ENCODE peak calls at places on chromosomes 11 and 22, in five cellular contexts. G is HCT116, V is mammary epithelial cell, E is HFF-Myc, Z is colonic mucosa. C is an unnamed sample.

GRCh38 chr11:23010790-23011340 is 150.6 kb upstream of the CCDC179 start:
- DNase-seq in G (no peak), Z (no peak), V (no peak), E (no peak), C (no peak)

GRCh38 chr22:27327981-27328721 is 473.4 kb downstream of the MN1 start:
- DNase-seq in G (no peak), Z (no peak), V (no peak), E (no peak), C (no peak)

GRCh38 chr11:117182551-117182935 is 4.0 kb downstream of the SIDT2 start:
- DNase-seq in G (no peak), E (no peak), V (no peak), Z (no peak), C (no peak)

GRCh38 chr22:48708558-48709245 is 1119.0 kb downstream of the BRD1 start:
- DNase-seq in E (no peak), V (no peak), Z (no peak), G (no peak), C (no peak)

GRCh38 chr11:108501396-108501795 is 3.2 kb upstream of the POGLUT3 start:
- DNase-seq in G (no peak), E (no peak), Z (no peak), V (no peak), C (no peak)

GRCh38 chr11:117144477-117145392 is 648 bp downstream of the PAFAH1B2 start:
- DNase-seq in G (no peak), E (peak), V (peak), Z (peak), C (peak)

GRCh38 chr11:20000393-20001134 is 159.7 kb downstream of the DBX1 start:
- DNase-seq in G (no peak), E (no peak), V (no peak), Z (no peak), C (no peak)

GRCh38 chr22:22691716-22692701 is 47.6 kb downstream of the GGTLC2 start:
- DNase-seq in Z (no peak), E (no peak), G (no peak), V (no peak), C (no peak)

GRCh38 chr11:109994896-109995295 is 98.3 kb upstream of the ZC3H12C start:
- DNase-seq in E (no peak), G (no peak), Z (no peak), V (no peak), C (no peak)

GRCh38 chr11:45922425-45923082 is at the start of gene LARGE2:
- DNase-seq in G (no peak), Z (peak), E (no peak), V (no peak), C (no peak)

GRCh38 chr11:30245621-30246020 is 14.8 kb downstream of the FSHB start:
- DNase-seq in Z (no peak), G (no peak), V (no peak), E (no peak), C (no peak)

GRCh38 chr11:34224434-34224966 is 119.1 kb downstream of the NAT10 start:
- DNase-seq in V (no peak), E (no peak), G (no peak), Z (no peak), C (no peak)

GRCh38 chr22:19103881-19104821 is 18.1 kb downstream of the DGCR2 start:
- DNase-seq in Z (no peak), V (no peak), G (no peak), E (no peak), C (no peak)

GRCh38 chr11:72736452-72737069 is 15.6 kb downstream of the ARAP1 start:
- DNase-seq in E (no peak), G (peak), Z (no peak), V (peak), C (no peak)

GRCh38 chr11:1202154-1202775 is 20.6 kb upstream of the MUC5B start:
- DNase-seq in Z (no peak), E (no peak), G (no peak), V (no peak), C (no peak)

GRCh38 chr22:27987557-27987956 is 68.5 kb upstream of the PITPNB start:
- DNase-seq in E (peak), G (no peak), V (no peak), Z (no peak), C (peak)

GRCh38 chr22:37018815-37019308 is 385 bp downstream of the TST start:
- DNase-seq in V (peak), G (no peak), Z (peak), E (no peak), C (no peak)

GRCh38 chr11:13667245-13667644 is 1.2 kb upstream of the FAR1 start:
- DNase-seq in V (peak), Z (no peak), E (no peak), G (no peak), C (peak)

GRCh38 chr11:14073821-14074529 is 111.5 kb downstream of the SPON1 start:
- DNase-seq in V (peak), Z (no peak), E (no peak), G (no peak), C (no peak)

GRCh38 chr22:29972121-29972520 is 89.1 kb downstream of the MTMR3 start:
- DNase-seq in Z (no peak), E (no peak), G (no peak), V (no peak), C (no peak)

GRCh38 chr11:63262562-63262961 is 19.2 kb upstream of the SLC22A25 start:
- DNase-seq in E (no peak), Z (no peak), V (no peak), G (no peak), C (no peak)

GRCh38 chr11:15194671-15195415 is 80.1 kb downstream of the INSC start:
- DNase-seq in E (no peak), G (no peak), Z (no peak), V (no peak), C (no peak)

GRCh38 chr11:71934213-71934612 is 5.4 kb downstream of the RNF121 start:
- DNase-seq in V (no peak), Z (no peak), G (no peak), E (no peak), C (no peak)

GRCh38 chr11:80592546-80592945 is 1151.7 kb upstream of the TENM4 start:
- DNase-seq in Z (no peak), G (no peak), E (no peak), V (no peak), C (no peak)

GRCh38 chr11:19524171-19524671 is 188.4 kb upstream of the NAV2 start:
- DNase-seq in Z (no peak), E (no peak), G (no peak), V (no peak), C (no peak)

GRCh38 chr22:38873469-38874411 is 1.7 kb upstream of the CBX6 start:
- DNase-seq in E (no peak), G (no peak), Z (no peak), V (peak), C (no peak)

GRCh38 chr22:24380220-24381218 is 46.9 kb upstream of the ADORA2A start:
- DNase-seq in E (no peak), V (no peak), G (no peak), Z (no peak), C (no peak)

GRCh38 chr22:36197601-36198146 is 3.9 kb downstream of the APOL4 start:
- DNase-seq in E (no peak), V (no peak), G (no peak), Z (no peak), C (no peak)

GRCh38 chr11:86251285-86251830 is 6.8 kb downstream of the EED start:
- DNase-seq in E (no peak), V (no peak), G (no peak), Z (no peak), C (no peak)

GRCh38 chr11:72625746-72626636 is 48.2 kb downstream of the PDE2A start:
- DNase-seq in E (no peak), Z (peak), G (no peak), V (no peak), C (no peak)

GRCh38 chr22:33883961-33884808 is 36.1 kb downstream of the LARGE1 start:
- DNase-seq in Z (no peak), E (no peak), V (no peak), G (no peak), C (no peak)

GRCh38 chr11:44860967-44861828 is 89.5 kb downstream of the TP53I11 start:
- DNase-seq in V (no peak), G (no peak), Z (no peak), E (no peak), C (no peak)

GRCh38 chr22:26883393-26883792 is 226.0 kb downstream of the MIAT start:
- DNase-seq in G (no peak), V (no peak), E (no peak), Z (no peak), C (no peak)

GRCh38 chr11:73140213-73141030 is 1.7 kb downstream of the FCHSD2 start:
- DNase-seq in G (no peak), E (no peak), V (peak), Z (peak), C (no peak)

DNA sequence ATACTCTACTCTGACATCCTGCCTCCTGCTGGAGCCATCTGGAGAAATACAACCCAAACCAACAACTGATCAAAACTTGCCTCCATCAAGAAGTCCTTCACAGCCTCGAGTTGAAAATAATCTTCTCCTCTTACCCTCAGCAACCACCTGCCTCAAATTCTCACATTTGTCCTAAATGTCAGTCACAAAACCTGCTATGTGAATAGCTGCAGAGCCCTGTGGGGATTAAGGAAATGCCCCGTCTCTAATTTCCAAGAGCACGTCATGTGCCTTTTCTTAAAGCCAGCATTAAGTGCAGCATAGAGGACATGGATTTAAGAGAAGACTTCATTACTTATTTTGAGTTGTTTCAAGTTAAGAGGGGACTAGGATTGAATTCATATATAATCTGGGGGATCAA is 105.9 kb downstream of the TRPC6 start:
- DNase-seq in V (no peak), E (no peak), G (no peak), Z (no peak), C (no peak)
- TF ChIP-seq CTCF in V (no peak), E (no peak), G (no peak), Z (no peak), C (no peak)

DNA sequence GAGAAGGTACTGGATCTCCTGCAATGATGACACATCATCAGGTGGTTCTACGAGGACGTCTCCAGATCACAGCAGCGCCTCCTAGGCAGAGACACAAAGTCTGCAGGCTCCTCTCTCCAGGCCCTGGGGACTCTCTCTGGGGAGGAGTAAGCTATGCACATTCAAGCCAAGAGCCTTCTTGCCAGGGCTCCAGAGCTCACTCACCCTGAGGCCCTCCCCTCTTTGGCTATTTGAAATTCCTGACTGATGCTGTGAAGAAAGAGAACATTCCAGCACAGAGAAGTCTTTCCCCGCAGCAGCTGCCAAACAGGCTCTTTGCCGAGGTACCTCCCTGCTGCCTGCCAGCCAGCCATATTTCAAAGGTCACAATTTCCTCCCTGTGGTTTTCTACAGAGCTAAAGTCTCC is 204.9 kb downstream of the CSNK2A3 start:
- DNase-seq in V (peak), G (no peak), Z (no peak), E (peak), C (peak)
- TF ChIP-seq CTCF in V (peak), G (peak), Z (no peak), E (peak), C (peak)

DNA sequence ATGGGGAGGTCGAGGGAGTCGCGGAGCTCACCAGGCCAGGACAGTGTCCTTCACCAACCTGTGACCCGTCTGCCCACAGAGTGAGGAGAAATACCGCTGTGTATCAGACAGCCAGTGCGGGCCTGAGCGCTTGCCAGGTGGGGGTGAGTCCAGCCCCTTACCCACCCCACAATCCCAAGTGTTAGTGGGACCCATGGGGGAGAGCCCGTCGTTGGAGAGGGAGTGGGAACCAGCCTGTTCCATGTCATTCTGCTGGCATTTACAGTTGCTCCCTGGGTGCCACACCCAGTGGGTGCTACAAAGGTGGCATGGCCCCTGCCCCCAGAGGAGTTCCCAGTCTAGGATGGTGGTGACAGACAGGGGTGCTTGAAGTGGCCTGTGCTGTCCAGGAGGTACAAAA is 9.2 kb downstream of the P2RX3 start:
- DNase-seq in V (no peak), G (no peak), E (no peak), Z (no peak), C (no peak)
- TF ChIP-seq CTCF in V (no peak), G (no peak), E (no peak), Z (no peak), C (no peak)

DNA sequence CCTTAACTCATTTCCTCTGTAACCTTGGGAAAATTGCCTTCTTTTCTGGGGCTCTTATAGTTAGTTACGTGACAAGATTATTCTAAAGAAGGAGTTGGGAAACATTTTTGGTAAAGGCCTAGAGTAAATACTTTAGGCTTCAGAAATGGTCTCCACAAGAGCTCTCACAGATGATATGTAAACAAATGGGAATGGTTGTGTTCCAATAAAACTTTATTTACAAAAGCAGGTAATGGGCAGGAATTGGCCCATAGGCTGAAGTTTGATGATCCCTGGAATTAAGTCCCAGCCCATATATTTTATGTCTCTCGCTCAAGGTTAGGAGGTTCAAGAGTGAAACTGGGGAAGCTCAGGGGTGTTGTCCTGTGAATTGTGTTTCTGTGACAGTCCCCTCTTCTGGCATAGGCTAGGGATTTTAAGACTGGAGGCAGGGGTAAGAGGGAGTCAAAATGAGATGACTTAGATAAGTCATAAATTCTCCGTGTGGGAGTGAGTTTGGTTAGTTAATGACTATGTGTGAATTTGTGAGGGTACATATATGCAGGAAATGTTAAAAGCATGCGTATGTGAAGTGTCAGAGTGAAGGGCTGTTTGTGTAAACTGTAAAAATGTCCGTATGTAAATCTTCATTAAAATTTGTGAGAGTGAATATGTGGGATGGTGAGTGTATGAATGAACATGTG is 7.4 kb upstream of the OR52B4 start:
- DNase-seq in G (no peak), Z (no peak), V (no peak), E (no peak), C (no peak)
- TF ChIP-seq CTCF in G (no peak), Z (no peak), V (no peak), E (no peak), C (no peak)

GRCh38 chr22:46376096-46376495 is 40.6 kb downstream of the TRMU start:
- DNase-seq in E (no peak), V (no peak), G (no peak), Z (no peak), C (no peak)

GRCh38 chr22:46373838-46374662 is 38.5 kb downstream of the TRMU start:
- DNase-seq in Z (peak), E (no peak), V (no peak), G (no peak), C (no peak)

GRCh38 chr22:46376908-46377565 is 41.5 kb downstream of the TRMU start:
- DNase-seq in E (no peak), Z (no peak), V (no peak), G (no peak), C (no peak)

GRCh38 chr22:46373166-46373565 is 37.7 kb downstream of the TRMU start:
- DNase-seq in G (no peak), V (no peak), Z (peak), E (no peak), C (no peak)

GRCh38 chr22:46374663-46375474 is 39.4 kb downstream of the TRMU start:
- DNase-seq in V (no peak), Z (peak), E (no peak), G (no peak), C (no peak)
- TF ChIP-seq CTCF in V (no peak), Z (no peak), E (no peak), G (no peak), C (no peak)

GRCh38 chr11:35783803-35784202 is 121.2 kb downstream of the TRIM44 start:
- DNase-seq in Z (no peak), G (no peak), E (no peak), V (no peak), C (no peak)
- TF ChIP-seq CTCF in Z (no peak), G (no peak), E (no peak), V (no peak), C (no peak)

DNA sequence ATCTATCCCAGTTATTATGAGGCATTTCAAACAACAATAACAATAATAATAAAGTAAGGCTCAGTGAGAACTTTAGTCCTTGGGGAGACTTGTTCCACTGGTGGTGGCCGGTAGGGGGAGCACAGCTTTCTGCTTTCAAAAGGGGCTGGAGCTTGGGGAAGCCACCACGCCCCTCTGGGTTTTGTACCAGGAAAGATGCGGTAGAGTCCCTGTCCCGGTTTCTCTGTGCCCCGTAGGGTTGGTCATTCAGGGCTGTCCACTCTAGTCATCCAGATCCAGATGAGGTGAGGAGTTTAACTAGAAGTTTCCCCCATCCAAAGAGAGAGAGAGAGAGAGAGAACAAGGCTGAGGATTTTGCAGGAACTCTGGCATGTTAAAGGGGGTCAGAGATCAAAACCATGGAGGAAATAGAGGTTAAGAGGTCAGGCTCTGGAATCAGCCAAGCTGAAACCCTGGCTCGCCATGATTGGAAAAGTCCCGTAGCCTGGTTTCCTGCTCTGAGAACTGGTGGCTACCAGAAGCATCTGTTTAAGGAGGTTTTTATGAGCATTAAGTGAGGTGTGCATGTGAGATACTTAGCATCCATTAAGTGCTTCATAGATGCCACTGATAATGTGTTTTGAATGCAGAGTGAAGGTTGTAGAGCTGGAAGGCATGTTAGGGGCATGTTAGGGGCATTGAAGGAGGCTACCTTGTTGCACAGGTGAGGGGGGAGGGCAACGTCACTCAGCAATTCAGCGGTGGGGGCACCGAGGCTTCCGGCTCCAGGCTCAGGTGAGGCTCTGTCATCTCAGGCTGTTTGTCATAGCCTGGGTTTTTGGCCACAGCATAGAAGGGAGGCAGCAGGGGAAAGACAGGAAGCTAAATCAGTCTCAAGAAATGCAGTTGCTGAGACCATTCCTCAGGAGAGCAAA is 298.7 kb downstream of the NTM start:
- DNase-seq in G (peak), Z (peak), V (peak), E (no peak), C (no peak)
- TF ChIP-seq CTCF in G (peak), Z (peak), V (peak), E (peak), C (peak)